ENCODE peak calls at places on chromosomes 3 and 15, in six cellular contexts. L, B, X, H, P and W are unnamed samples.

GRCh38 chr3:122458992-122459391 is 43.1 kb upstream of the WDR5B start:
- DNase-seq in H (peak), X (no peak), B (peak), L (peak), P (no peak), W (no peak)

GRCh38 chr15:38512901-38513300 is 51.7 kb downstream of the RASGRP1 start:
- DNase-seq in P (no peak), B (no peak), X (no peak), L (no peak), H (no peak), W (no peak)

GRCh38 chr3:16521580-16521941 is 8.1 kb upstream of the RFTN1 start:
- DNase-seq in H (no peak), X (no peak), P (no peak), L (no peak), B (no peak), W (no peak)

GRCh38 chr15:68719676-68720075 is 101.0 kb downstream of the ANP32A start:
- DNase-seq in L (peak), H (no peak), B (no peak), P (no peak), X (no peak), W (no peak)

GRCh38 chr3:56347219-56347871 is 120.9 kb downstream of the ERC2 start:
- DNase-seq in B (peak), L (no peak), X (no peak), P (no peak), H (no peak), W (peak)

GRCh38 chr15:27650244-27650643 is 448.9 kb downstream of the OCA2 start:
- DNase-seq in X (no peak), B (no peak), P (no peak), L (no peak), H (no peak), W (no peak)

GRCh38 chr3:4830586-4830914 is 148.7 kb upstream of the BHLHE40 start:
- DNase-seq in P (no peak), H (no peak), X (no peak), B (no peak), L (no peak), W (no peak)

GRCh38 chr3:3053974-3054373 is 56.2 kb downstream of the IL5RA start:
- DNase-seq in H (peak), B (no peak), X (no peak), P (no peak), L (no peak), W (no peak)

GRCh38 chr15:28094732-28095521 is 4.2 kb downstream of the OCA2 start:
- DNase-seq in P (no peak), L (no peak), H (no peak), B (peak), X (no peak), W (no peak)

GRCh38 chr3:23242106-23242505 is 39.0 kb downstream of the UBE2E2 start:
- DNase-seq in B (no peak), L (peak), H (no peak), P (no peak), X (no peak), W (no peak)

GRCh38 chr15:40249477-40250303 is 10.8 kb downstream of the PAK6 start:
- DNase-seq in X (no peak), P (no peak), L (peak), H (peak), B (no peak), W (no peak)

GRCh38 chr15:99895956-99896311 is 162.7 kb upstream of the LYSMD4 start:
- DNase-seq in B (no peak), P (no peak), H (no peak), L (no peak), X (no peak), W (no peak)

GRCh38 chr3:99505646-99506269 is 132.6 kb upstream of the COL8A1 start:
- DNase-seq in L (peak), X (no peak), H (peak), P (peak), B (no peak), W (no peak)

GRCh38 chr3:99503350-99503749 is 135.0 kb upstream of the COL8A1 start:
- DNase-seq in X (no peak), H (peak), L (no peak), B (no peak), P (no peak), W (no peak)

GRCh38 chr3:99504258-99504657 is 134.1 kb upstream of the COL8A1 start:
- DNase-seq in H (peak), P (peak), L (no peak), B (no peak), X (peak), W (no peak)

GRCh38 chr3:99502871-99503270 is 135.5 kb upstream of the COL8A1 start:
- DNase-seq in H (peak), X (no peak), P (no peak), L (no peak), B (no peak), W (no peak)

DNA sequence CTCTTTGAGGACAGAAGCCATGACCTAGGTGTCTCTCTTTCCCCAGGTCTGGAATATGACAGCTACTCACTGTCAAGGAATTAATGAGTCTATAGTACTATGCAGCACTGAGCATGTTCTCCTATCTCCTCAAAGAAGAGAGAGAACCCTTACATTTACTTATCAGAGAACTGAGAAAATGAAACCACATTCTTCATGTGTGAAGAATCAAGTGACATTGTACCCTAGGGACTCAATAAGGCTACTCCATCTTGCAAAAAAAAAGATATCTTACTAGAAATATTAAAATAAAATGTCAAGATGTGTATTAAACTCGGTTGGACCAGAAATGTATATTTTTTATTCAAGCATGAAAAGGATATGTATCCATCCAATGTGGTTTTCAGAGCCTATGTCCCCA is 133.2 kb upstream of the COL8A1 start:
- DNase-seq in X (no peak), P (no peak), H (no peak), B (no peak), L (no peak), W (no peak)
- H3K9ac ChIP-seq in X (no peak), P (no peak), H (no peak), B (no peak), L (no peak), W (no peak)

GRCh38 chr3:114362815-114363214 is 69.0 kb downstream of the TIGIT start:
- DNase-seq in P (no peak), H (peak), X (peak), B (no peak), L (peak), W (no peak)
- H3K9ac ChIP-seq in P (no peak), H (no peak), X (no peak), B (no peak), L (no peak), W (no peak)

DNA sequence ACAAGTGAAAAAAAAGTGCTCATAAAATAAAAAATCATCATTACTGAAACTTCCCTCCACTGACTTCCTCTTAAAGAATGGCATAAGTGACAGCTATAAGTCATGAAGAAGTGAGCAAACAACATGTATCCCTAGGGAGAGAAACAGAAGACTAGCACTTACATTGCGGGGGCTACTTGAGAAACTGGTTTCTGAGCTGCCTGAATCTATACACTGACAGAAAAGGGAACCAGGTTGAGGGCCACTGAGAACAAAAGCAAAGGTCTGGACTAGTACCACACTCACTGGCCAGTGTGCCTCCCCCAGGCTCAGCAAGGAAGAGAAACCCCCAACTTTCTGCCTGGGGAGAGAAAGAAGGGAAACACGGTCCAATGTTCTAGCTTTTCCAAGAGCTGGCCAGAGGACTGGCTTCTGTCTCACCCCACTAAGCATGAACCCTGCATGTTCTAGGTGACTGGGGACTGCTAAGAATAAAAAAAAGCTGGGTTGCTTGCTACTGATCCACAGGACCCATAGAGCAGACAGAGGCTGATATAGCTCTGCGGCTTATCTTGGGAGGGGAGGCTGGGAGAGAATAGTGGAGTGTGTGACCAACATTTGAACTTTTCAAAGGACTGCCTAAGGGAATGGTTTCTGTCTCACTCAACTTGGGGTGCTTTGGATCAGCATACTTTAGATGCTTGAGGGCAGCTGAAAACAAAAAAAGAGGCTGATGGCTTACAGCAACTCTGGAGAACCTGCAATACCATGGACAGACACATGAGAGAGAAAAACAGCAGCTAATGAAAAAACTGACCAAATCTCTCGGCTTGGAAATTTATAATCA is 8.1 kb downstream of the RAD18 start:
- DNase-seq in B (peak), L (peak), X (no peak), H (peak), P (no peak), W (no peak)
- H3K9ac ChIP-seq in B (no peak), L (no peak), X (no peak), H (no peak), P (no peak), W (no peak)

DNA sequence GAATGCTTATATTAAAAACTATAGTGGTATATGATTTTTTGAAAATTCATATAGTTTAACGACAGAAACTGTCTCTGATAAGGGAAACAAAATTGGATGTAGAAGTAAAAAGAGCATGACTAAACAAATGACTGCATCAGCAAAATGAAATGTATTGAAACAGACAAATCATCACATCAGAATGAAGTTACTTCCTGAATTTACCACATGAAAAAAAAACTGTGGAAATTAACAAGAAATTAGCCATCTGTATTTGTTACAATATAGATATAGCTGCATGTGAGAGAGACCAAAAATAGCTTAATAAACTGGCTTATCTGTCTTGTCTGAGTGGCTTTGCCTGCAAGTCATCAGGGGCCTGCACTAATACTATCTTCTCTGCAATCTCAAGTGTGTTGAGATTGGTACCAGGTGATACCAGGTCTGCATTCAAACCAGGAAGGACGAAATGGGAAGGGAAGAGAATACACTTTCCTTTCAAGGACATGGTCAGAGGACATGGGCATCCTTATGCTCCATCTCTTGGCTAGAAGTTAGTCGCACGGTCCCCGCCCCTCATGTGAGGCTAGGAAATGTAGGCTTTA is 388.7 kb downstream of the GRM7 start:
- DNase-seq in H (no peak), B (no peak), X (no peak), P (no peak), L (no peak), W (no peak)
- H3K9ac ChIP-seq in H (no peak), B (no peak), X (no peak), P (no peak), L (no peak), W (no peak)

GRCh38 chr3:143163562-143163961 is 44.0 kb downstream of the CHST2 start:
- DNase-seq in P (no peak), B (no peak), L (no peak), X (no peak), H (no peak), W (no peak)

GRCh38 chr3:143167956-143168355 is 48.4 kb downstream of the CHST2 start:
- DNase-seq in H (peak), X (no peak), B (no peak), P (no peak), L (peak), W (no peak)

GRCh38 chr3:143168518-143169192 is 49.1 kb downstream of the CHST2 start:
- DNase-seq in X (no peak), P (no peak), L (peak), B (no peak), H (peak), W (no peak)

GRCh38 chr3:143165211-143165610 is 45.6 kb downstream of the CHST2 start:
- DNase-seq in L (no peak), X (no peak), P (no peak), H (no peak), B (no peak), W (no peak)

DNA sequence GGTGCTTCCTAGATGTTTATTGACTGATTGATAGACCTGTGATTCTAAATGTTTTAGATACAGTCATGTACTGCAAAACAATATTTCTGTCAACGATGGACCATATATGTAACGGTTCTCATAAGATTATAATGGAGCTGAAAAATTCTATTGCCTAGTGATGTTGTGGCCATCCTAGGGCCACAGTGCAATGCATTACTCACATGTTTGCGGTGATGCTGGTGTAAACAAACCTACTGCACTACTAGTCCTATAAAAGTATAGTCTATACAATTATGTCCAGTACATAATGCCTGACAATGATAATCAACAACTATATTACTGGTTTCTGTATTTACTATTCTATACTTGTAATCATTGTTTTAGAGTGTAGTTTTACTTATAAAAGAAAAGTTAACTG is 46.8 kb downstream of the CHST2 start:
- DNase-seq in H (no peak), B (no peak), L (no peak), P (peak), X (no peak), W (no peak)
- H3K9ac ChIP-seq in H (no peak), B (no peak), L (no peak), P (no peak), X (no peak), W (no peak)

DNA sequence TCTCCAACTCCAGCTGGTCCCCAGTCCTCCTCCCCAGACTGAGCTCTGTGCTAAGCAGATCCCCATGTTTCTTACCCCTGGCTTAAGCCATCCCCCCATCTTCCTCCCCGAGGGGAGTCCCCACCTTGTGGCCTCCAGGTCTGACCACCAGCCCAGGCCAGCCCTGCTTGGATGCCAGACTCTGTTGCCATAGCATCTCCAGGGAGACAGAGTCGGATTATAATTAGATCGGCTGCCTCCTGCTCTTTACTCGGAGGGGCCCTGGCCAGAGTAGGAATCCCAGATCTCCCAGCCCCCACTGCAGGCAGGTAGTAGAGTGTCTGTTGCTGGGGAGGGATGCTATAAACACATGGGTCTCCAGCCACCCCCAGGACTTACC is 2.4 kb downstream of the KLHDC8B start:
- DNase-seq in H (no peak), X (no peak), L (no peak), B (peak), P (no peak), W (no peak)
- H3K9ac ChIP-seq in H (peak), X (no peak), L (no peak), B (no peak), P (no peak), W (no peak)

DNA sequence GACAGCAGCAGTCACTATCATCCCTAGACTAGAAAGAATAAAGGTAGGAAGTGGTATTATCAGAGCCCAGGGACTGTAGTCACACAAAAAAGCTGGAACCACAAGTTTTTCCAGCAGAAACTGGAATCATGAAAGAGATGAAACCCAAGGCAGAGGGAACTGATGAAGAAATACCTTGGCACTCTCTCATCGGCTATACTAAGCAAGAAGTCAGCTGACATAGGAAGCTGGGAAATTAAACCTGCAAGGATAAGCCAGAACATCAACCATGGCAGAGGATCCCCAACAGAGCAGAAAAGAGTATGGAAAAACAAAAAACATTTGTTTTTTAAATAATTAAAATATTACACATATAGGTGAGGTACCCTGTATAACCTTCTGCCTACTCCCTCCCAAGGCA is 86.5 kb downstream of the AQR start:
- DNase-seq in B (no peak), H (peak), P (no peak), X (no peak), L (no peak), W (no peak)
- H3K9ac ChIP-seq in B (no peak), H (no peak), P (no peak), X (no peak), L (no peak), W (no peak)

DNA sequence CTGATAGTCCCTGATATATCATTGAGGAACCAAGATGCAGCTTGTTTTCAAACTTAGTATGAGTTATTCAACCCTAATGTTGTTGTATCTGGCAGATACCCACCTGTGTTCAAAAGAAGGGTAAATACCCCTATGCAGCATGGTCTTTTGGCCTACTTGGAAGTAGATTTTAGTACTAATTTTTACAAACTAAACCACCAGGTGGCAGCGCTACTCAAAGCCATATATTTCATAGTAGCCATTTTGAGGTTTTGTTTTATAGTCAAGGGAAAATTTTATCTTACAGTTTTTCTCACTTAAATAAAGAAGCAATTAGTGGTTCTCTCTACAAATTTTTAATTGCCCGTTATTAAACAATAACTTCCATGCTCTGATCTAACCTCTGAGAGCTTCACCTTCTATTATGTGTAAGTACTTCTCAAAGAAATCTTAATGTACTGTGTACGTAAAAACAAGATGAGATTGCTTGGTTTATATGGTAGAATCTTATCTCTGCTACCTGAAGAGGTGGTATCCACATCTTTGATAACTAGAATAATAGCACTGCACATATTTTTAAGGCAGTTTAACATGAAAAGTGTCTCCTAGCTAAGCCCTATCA is 31.5 kb upstream of the MLF1 start:
- DNase-seq in L (peak), B (peak), X (peak), H (peak), P (peak), W (no peak)
- H3K9ac ChIP-seq in L (no peak), B (no peak), X (no peak), H (no peak), P (no peak), W (no peak)